ENCODE peak calls at places on chromosomes 11 and 22, in five cellular contexts. One of them, this sample, is unnamed.

GRCh38 chr11:44305643-44306468 is 4.1 kb downstream of the ALX4 start:
- DNase-seq in transverse colon: peak; percentile 20
- DNase-seq in tibial nerve: no peak
- DNase-seq in Peyer's patch: peak; percentile 48
- DNase-seq in IMR-90: no peak
- DNase-seq in this sample: no peak

GRCh38 chr11:8262552-8263108 is 1.0 kb downstream of the LMO1 start:
- DNase-seq in tibial nerve: no peak
- DNase-seq in Peyer's patch: peak; percentile 55
- DNase-seq in transverse colon: peak; percentile 17
- DNase-seq in IMR-90: peak; percentile 55
- DNase-seq in this sample: no peak

GRCh38 chr22:20803696-20804324 is 29.9 kb downstream of the SERPIND1 start:
- DNase-seq in tibial nerve: no peak
- DNase-seq in IMR-90: peak; percentile 44
- DNase-seq in transverse colon: peak; percentile 35
- DNase-seq in Peyer's patch: peak; percentile 58
- DNase-seq in this sample: no peak

GRCh38 chr11:60788401-60789110 is 3.4 kb downstream of the MS4A10 start:
- DNase-seq in IMR-90: no peak
- DNase-seq in Peyer's patch: peak; percentile 27
- DNase-seq in tibial nerve: no peak
- DNase-seq in transverse colon: no peak
- DNase-seq in this sample: no peak

GRCh38 chr11:31106963-31107576 is 262.5 kb downstream of the DCDC1 start:
- DNase-seq in IMR-90: peak; percentile 7
- DNase-seq in transverse colon: peak; percentile 38
- DNase-seq in Peyer's patch: peak; percentile 50
- DNase-seq in tibial nerve: peak; percentile 68
- DNase-seq in this sample: peak; percentile 66

GRCh38 chr11:11426226-11426915 is 73.3 kb upstream of the CSNK2A3 start:
- DNase-seq in tibial nerve: no peak
- DNase-seq in IMR-90: no peak
- DNase-seq in transverse colon: no peak
- DNase-seq in Peyer's patch: no peak
- DNase-seq in this sample: no peak

GRCh38 chr11:44016129-44016528 is 31.7 kb upstream of the ACCSL start:
- DNase-seq in Peyer's patch: no peak
- DNase-seq in transverse colon: no peak
- DNase-seq in IMR-90: peak; percentile 67
- DNase-seq in tibial nerve: peak; percentile 33
- DNase-seq in this sample: no peak

GRCh38 chr11:8601376-8602133 is 7.5 kb upstream of the STK33 start:
- DNase-seq in Peyer's patch: no peak
- DNase-seq in transverse colon: no peak
- DNase-seq in tibial nerve: no peak
- DNase-seq in IMR-90: no peak
- DNase-seq in this sample: no peak

GRCh38 chr11:61377461-61378160 is 14.8 kb upstream of the TMEM216 start:
- DNase-seq in tibial nerve: no peak
- DNase-seq in IMR-90: peak; percentile 78
- DNase-seq in transverse colon: no peak
- DNase-seq in Peyer's patch: no peak
- DNase-seq in this sample: no peak

GRCh38 chr11:33959855-33960400 is 68.1 kb upstream of the LMO2 start:
- DNase-seq in IMR-90: no peak
- DNase-seq in tibial nerve: no peak
- DNase-seq in Peyer's patch: no peak
- DNase-seq in transverse colon: no peak
- DNase-seq in this sample: no peak

GRCh38 chr22:29139965-29140782 is 65.5 kb upstream of the EMID1 start:
- DNase-seq in IMR-90: peak; percentile 58
- DNase-seq in transverse colon: no peak
- DNase-seq in tibial nerve: peak; percentile 40
- DNase-seq in Peyer's patch: no peak
- DNase-seq in this sample: no peak

GRCh38 chr11:75562836-75563484 is 907 bp downstream of the SERPINH1 start:
- DNase-seq in IMR-90: peak; percentile 56
- DNase-seq in tibial nerve: no peak
- DNase-seq in transverse colon: peak; percentile 28
- DNase-seq in Peyer's patch: no peak
- DNase-seq in this sample: no peak

GRCh38 chr11:65381721-65382035 is 768 bp downstream of the SLC25A45 start:
- DNase-seq in tibial nerve: peak; percentile 51
- DNase-seq in transverse colon: no peak
- DNase-seq in IMR-90: no peak
- DNase-seq in Peyer's patch: no peak
- DNase-seq in this sample: no peak

GRCh38 chr11:697811-698311 is 2.2 kb downstream of the TMEM80 start:
- DNase-seq in IMR-90: peak; percentile 76
- DNase-seq in tibial nerve: no peak
- DNase-seq in transverse colon: no peak
- DNase-seq in Peyer's patch: no peak
- DNase-seq in this sample: no peak

GRCh38 chr22:45413368-45414211 is at the start of the genes RIBC2 and SMC1B:
- DNase-seq in transverse colon: peak; percentile 80
- DNase-seq in tibial nerve: peak; percentile 40
- DNase-seq in IMR-90: peak; percentile 57
- DNase-seq in Peyer's patch: peak; percentile 76
- DNase-seq in this sample: peak; percentile 39

GRCh38 chr11:130828741-130829140 is 87.5 kb downstream of the SNX19 start:
- DNase-seq in IMR-90: no peak
- DNase-seq in transverse colon: no peak
- DNase-seq in tibial nerve: no peak
- DNase-seq in Peyer's patch: no peak
- DNase-seq in this sample: no peak

GRCh38 chr11:132142554-132142953 is 772.1 kb downstream of the NTM start:
- DNase-seq in transverse colon: no peak
- DNase-seq in Peyer's patch: no peak
- DNase-seq in tibial nerve: no peak
- DNase-seq in IMR-90: no peak
- DNase-seq in this sample: no peak

GRCh38 chr11:122261546-122261945 is 145.5 kb upstream of the BLID start:
- DNase-seq in tibial nerve: no peak
- DNase-seq in Peyer's patch: no peak
- DNase-seq in transverse colon: no peak
- DNase-seq in IMR-90: peak; percentile 21
- DNase-seq in this sample: no peak

GRCh38 chr11:131888230-131888826 is 517.9 kb downstream of the NTM start:
- DNase-seq in tibial nerve: no peak
- DNase-seq in IMR-90: peak; percentile 96
- DNase-seq in Peyer's patch: no peak
- DNase-seq in transverse colon: no peak
- DNase-seq in this sample: no peak

GRCh38 chr11:74696488-74696887 is 34.7 kb downstream of the CHRDL2 start:
- DNase-seq in tibial nerve: no peak
- DNase-seq in IMR-90: no peak
- DNase-seq in Peyer's patch: no peak
- DNase-seq in transverse colon: no peak
- DNase-seq in this sample: no peak

GRCh38 chr22:19289475-19290161 is 1.9 kb downstream of the CLTCL1 start:
- DNase-seq in IMR-90: peak; percentile 81
- DNase-seq in tibial nerve: no peak
- DNase-seq in Peyer's patch: no peak
- DNase-seq in transverse colon: no peak
- DNase-seq in this sample: no peak

GRCh38 chr11:17978553-17979287 is 34.1 kb downstream of the SERGEF start:
- DNase-seq in Peyer's patch: peak; percentile 67
- DNase-seq in tibial nerve: peak; percentile 9
- DNase-seq in IMR-90: peak; percentile 53
- DNase-seq in transverse colon: peak; percentile 42
- DNase-seq in this sample: no peak

GRCh38 chr11:114315749-114316368 is 19.7 kb downstream of the NNMT start:
- DNase-seq in transverse colon: peak; percentile 18
- DNase-seq in IMR-90: no peak
- DNase-seq in Peyer's patch: no peak
- DNase-seq in tibial nerve: no peak
- DNase-seq in this sample: no peak

GRCh38 chr11:94147433-94147845 is 18.8 kb downstream of the PANX1 start:
- DNase-seq in transverse colon: no peak
- DNase-seq in tibial nerve: no peak
- DNase-seq in IMR-90: no peak
- DNase-seq in Peyer's patch: no peak
- DNase-seq in this sample: no peak

GRCh38 chr11:121722431-121723256 is 269.9 kb upstream of the SORL1-AS1 start:
- DNase-seq in IMR-90: peak; percentile 89
- DNase-seq in Peyer's patch: no peak
- DNase-seq in tibial nerve: peak; percentile 83
- DNase-seq in transverse colon: peak; percentile 47
- DNase-seq in this sample: no peak

GRCh38 chr11:57307666-57308270 is 17.0 kb downstream of the TNKS1BP1 start:
- DNase-seq in Peyer's patch: peak; percentile 31
- DNase-seq in IMR-90: no peak
- DNase-seq in transverse colon: no peak
- DNase-seq in tibial nerve: no peak
- DNase-seq in this sample: no peak

GRCh38 chr22:37314315-37315046 is 32.2 kb downstream of the CYTH4 start:
- DNase-seq in IMR-90: no peak
- DNase-seq in Peyer's patch: no peak
- DNase-seq in tibial nerve: no peak
- DNase-seq in transverse colon: no peak
- DNase-seq in this sample: no peak

GRCh38 chr11:33618956-33619355 is 81.7 kb downstream of the C11orf91 start:
- DNase-seq in Peyer's patch: no peak
- DNase-seq in IMR-90: no peak
- DNase-seq in tibial nerve: no peak
- DNase-seq in transverse colon: no peak
- DNase-seq in this sample: no peak

GRCh38 chr11:59849129-59849528 is 3.8 kb upstream of the CBLIF start:
- DNase-seq in Peyer's patch: no peak
- DNase-seq in tibial nerve: no peak
- DNase-seq in transverse colon: peak; percentile 65
- DNase-seq in IMR-90: no peak
- DNase-seq in this sample: no peak

GRCh38 chr22:33018232-33018864 is 39.8 kb downstream of the SYN3 start:
- DNase-seq in transverse colon: peak; percentile 39
- DNase-seq in Peyer's patch: no peak
- DNase-seq in IMR-90: peak; percentile 29
- DNase-seq in tibial nerve: peak; percentile 76
- DNase-seq in this sample: peak; percentile 60

GRCh38 chr11:27296406-27296994 is 66.5 kb downstream of the CCDC34 start:
- DNase-seq in Peyer's patch: no peak
- DNase-seq in IMR-90: peak; percentile 70
- DNase-seq in tibial nerve: peak; percentile 19
- DNase-seq in transverse colon: no peak
- DNase-seq in this sample: no peak
- TF ChIP-seq CTCF in Peyer's patch: no peak
- TF ChIP-seq CTCF in IMR-90: peak; percentile 73
- TF ChIP-seq CTCF in tibial nerve: peak; percentile 53
- TF ChIP-seq CTCF in transverse colon: peak; percentile 61
- TF ChIP-seq CTCF in this sample: no peak

GRCh38 chr11:105860105-105860504 is 161.9 kb downstream of the MSANTD4 start:
- DNase-seq in IMR-90: no peak
- DNase-seq in Peyer's patch: no peak
- DNase-seq in tibial nerve: no peak
- DNase-seq in transverse colon: no peak
- DNase-seq in this sample: no peak

GRCh38 chr11:105862736-105863367 is 159.2 kb downstream of the MSANTD4 start:
- DNase-seq in tibial nerve: no peak
- DNase-seq in transverse colon: no peak
- DNase-seq in IMR-90: peak; percentile 68
- DNase-seq in Peyer's patch: no peak
- DNase-seq in this sample: no peak

GRCh38 chr11:105856954-105857353 is 165.1 kb downstream of the MSANTD4 start:
- DNase-seq in IMR-90: no peak
- DNase-seq in transverse colon: no peak
- DNase-seq in Peyer's patch: no peak
- DNase-seq in tibial nerve: no peak
- DNase-seq in this sample: no peak

GRCh38 chr11:105861225-105861624 is 160.8 kb downstream of the MSANTD4 start:
- DNase-seq in transverse colon: no peak
- DNase-seq in Peyer's patch: no peak
- DNase-seq in tibial nerve: no peak
- DNase-seq in IMR-90: peak; percentile 6
- DNase-seq in this sample: no peak
- TF ChIP-seq CTCF in transverse colon: no peak
- TF ChIP-seq CTCF in Peyer's patch: no peak
- TF ChIP-seq CTCF in tibial nerve: no peak
- TF ChIP-seq CTCF in IMR-90: peak; percentile 41
- TF ChIP-seq CTCF in this sample: no peak

GRCh38 chr22:50694766-50695420 is 22.3 kb downstream of the SHANK3 start:
- DNase-seq in transverse colon: no peak
- DNase-seq in tibial nerve: no peak
- DNase-seq in Peyer's patch: peak; percentile 34
- DNase-seq in IMR-90: no peak
- DNase-seq in this sample: no peak

GRCh38 chr22:50694099-50694498 is 21.5 kb downstream of the SHANK3 start:
- DNase-seq in tibial nerve: no peak
- DNase-seq in IMR-90: peak; percentile 25
- DNase-seq in Peyer's patch: no peak
- DNase-seq in transverse colon: no peak
- DNase-seq in this sample: no peak

GRCh38 chr22:50693462-50693861 is 20.8 kb downstream of the SHANK3 start:
- DNase-seq in transverse colon: no peak
- DNase-seq in IMR-90: no peak
- DNase-seq in tibial nerve: no peak
- DNase-seq in Peyer's patch: no peak
- DNase-seq in this sample: no peak

GRCh38 chr22:50688448-50688847 is 15.8 kb downstream of the SHANK3 start:
- DNase-seq in transverse colon: no peak
- DNase-seq in IMR-90: no peak
- DNase-seq in tibial nerve: no peak
- DNase-seq in Peyer's patch: peak; percentile 22
- DNase-seq in this sample: peak; percentile 7

DNA sequence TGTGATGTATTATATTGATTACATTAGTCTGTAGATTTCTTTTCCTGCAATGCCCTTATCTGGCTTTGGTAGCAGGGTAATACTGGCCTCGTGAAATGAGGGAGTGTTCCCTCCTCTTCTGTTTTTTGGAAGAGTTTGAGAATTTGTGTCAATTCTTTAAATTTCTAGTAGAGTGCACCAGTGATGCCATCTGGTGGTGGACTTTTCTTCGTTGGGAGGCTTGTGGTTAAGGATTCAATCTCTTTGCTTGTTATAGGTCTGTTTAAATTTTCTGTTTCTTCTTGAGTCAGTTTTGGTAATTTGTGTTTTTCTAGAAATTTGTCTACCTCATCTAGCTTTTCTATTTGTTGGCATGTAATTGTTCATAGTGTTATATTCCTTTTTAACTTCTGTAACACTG is 18.9 kb downstream of the SHANK3 start:
- DNase-seq in transverse colon: peak; percentile 23
- DNase-seq in tibial nerve: no peak
- DNase-seq in IMR-90: peak; percentile 44
- DNase-seq in Peyer's patch: no peak
- DNase-seq in this sample: no peak
- TF ChIP-seq CTCF in transverse colon: peak; percentile 40
- TF ChIP-seq CTCF in tibial nerve: no peak
- TF ChIP-seq CTCF in IMR-90: peak; percentile 60
- TF ChIP-seq CTCF in Peyer's patch: peak; percentile 10
- TF ChIP-seq CTCF in this sample: no peak

DNA sequence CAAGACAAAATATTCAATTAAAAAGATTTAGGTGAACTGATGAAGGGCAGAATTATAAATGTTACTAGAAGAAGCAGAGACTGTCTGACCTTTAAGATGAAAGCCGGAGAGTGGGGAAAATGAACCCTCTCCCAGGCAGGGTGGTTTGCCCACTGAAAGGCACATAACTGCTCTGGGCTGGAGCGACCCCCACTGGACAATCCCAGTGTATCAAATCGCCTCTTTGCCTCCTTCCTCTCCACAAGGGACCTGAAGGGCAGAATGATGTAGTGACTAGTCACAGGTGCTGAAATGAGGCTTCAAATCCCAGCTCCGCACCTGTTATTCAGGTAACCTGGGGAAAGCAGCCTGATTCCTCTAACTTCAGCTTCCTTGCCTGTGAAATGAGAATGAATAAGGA is 69.0 kb downstream of the EFCAB6 start:
- DNase-seq in IMR-90: no peak
- DNase-seq in tibial nerve: no peak
- DNase-seq in transverse colon: no peak
- DNase-seq in Peyer's patch: no peak
- DNase-seq in this sample: no peak
- TF ChIP-seq CTCF in IMR-90: no peak
- TF ChIP-seq CTCF in tibial nerve: no peak
- TF ChIP-seq CTCF in transverse colon: no peak
- TF ChIP-seq CTCF in Peyer's patch: no peak
- TF ChIP-seq CTCF in this sample: no peak